ENCODE peak calls at places on chromosomes 5 and 9, in seven cellular contexts. C is sigmoid colon, F is adrenal gland, T is heart left ventricle, S is uterus, M is stomach, B is suprapubic skin. P is an unnamed sample.

GRCh38 chr5:159972538-159973362 is 36.2 kb upstream of the TTC1 start:
- DNase-seq in T (no peak), C (no peak), M (no peak), B (no peak), S (no peak), F (no peak), P (no peak)

GRCh38 chr5:54547711-54548250 is 30.2 kb downstream of the SNX18 start:
- DNase-seq in T (peak), M (no peak), F (peak), S (peak), B (no peak), C (peak), P (no peak)

GRCh38 chr9:124813041-124813440 is 36.1 kb downstream of the OLFML2A start:
- DNase-seq in B (no peak), F (no peak), M (no peak), C (no peak), S (no peak), T (no peak), P (no peak)

GRCh38 chr9:130927995-130928900 is 10.8 kb downstream of the FIBCD1 start:
- DNase-seq in T (peak), M (peak), S (no peak), F (peak), C (no peak), B (no peak), P (peak)

GRCh38 chr9:20252778-20253177 is 369.5 kb downstream of the MLLT3 start:
- DNase-seq in M (no peak), B (no peak), T (no peak), S (no peak), C (no peak), F (no peak), P (no peak)

GRCh38 chr5:122153230-122153629 is 23.9 kb downstream of the ZNF474 start:
- DNase-seq in B (no peak), T (no peak), S (no peak), C (no peak), F (no peak), M (no peak), P (no peak)

GRCh38 chr9:89999534-90000370 is 394.9 kb downstream of the GADD45G start:
- DNase-seq in B (no peak), F (peak), M (peak), C (peak), S (peak), T (peak), P (peak)

GRCh38 chr9:86667307-86667706 is 280.0 kb downstream of the GAS1 start:
- DNase-seq in B (no peak), F (no peak), M (no peak), C (no peak), T (no peak), S (no peak), P (peak)

GRCh38 chr9:86354048-86354881 is at the start of gene TUT7:
- DNase-seq in M (peak), B (peak), F (peak), S (peak), T (peak), C (peak), P (peak)

GRCh38 chr5:1760656-1761452 is 38.8 kb downstream of the MRPL36 start:
- DNase-seq in S (peak), C (peak), M (peak), B (peak), F (peak), T (no peak), P (no peak)

GRCh38 chr9:14373319-14373632 is 59.3 kb upstream of the NFIB start:
- DNase-seq in M (no peak), B (no peak), C (no peak), T (no peak), F (no peak), S (no peak), P (no peak)

GRCh38 chr5:145588113-145588512 is 247.0 kb downstream of the PRELID2 start:
- DNase-seq in C (no peak), T (no peak), S (no peak), F (no peak), B (no peak), M (no peak), P (no peak)

GRCh38 chr5:68424799-68425537 is 209.4 kb downstream of the PIK3R1 start:
- DNase-seq in B (no peak), S (no peak), C (no peak), T (no peak), M (no peak), F (no peak), P (no peak)

GRCh38 chr5:159453209-159453608 is 122.9 kb upstream of the IL12B start:
- DNase-seq in F (no peak), C (no peak), B (no peak), T (no peak), S (no peak), M (no peak), P (no peak)

GRCh38 chr5:58457040-58457439 is 2.8 kb downstream of the PLK2 start:
- DNase-seq in M (no peak), C (no peak), F (no peak), T (no peak), B (no peak), S (no peak), P (no peak)

GRCh38 chr5:9924614-9925013 is 294.5 kb upstream of the TAS2R1 start:
- DNase-seq in B (no peak), S (no peak), F (no peak), M (no peak), T (no peak), C (no peak), P (peak)

GRCh38 chr5:61496406-61497307 is 164.6 kb downstream of the ZSWIM6 start:
- DNase-seq in S (no peak), F (no peak), B (no peak), T (no peak), M (no peak), C (no peak), P (no peak)

GRCh38 chr9:108724669-108725068 is 131.1 kb downstream of the ACTL7B start:
- DNase-seq in T (no peak), C (no peak), B (no peak), F (no peak), M (no peak), S (no peak), P (no peak)

GRCh38 chr5:76547242-76547890 is 75.8 kb downstream of the F2RL2 start:
- DNase-seq in F (no peak), T (no peak), B (no peak), S (no peak), C (no peak), M (no peak), P (no peak)
- TF ChIP-seq POLR2A in F (no peak), T (no peak), B (no peak), S (no peak), C (no peak), M (no peak), P (no peak)

GRCh38 chr5:138469540-138470321 is 4.5 kb downstream of the EGR1 start:
- DNase-seq in C (peak), T (no peak), B (no peak), M (peak), F (peak), S (peak), P (no peak)
- TF ChIP-seq POLR2A in C (no peak), T (no peak), B (no peak), M (peak), F (peak), S (no peak), P (no peak)

GRCh38 chr5:134545070-134545868 is 19.8 kb downstream of the JADE2 start:
- DNase-seq in M (no peak), T (peak), B (no peak), F (peak), S (peak), C (peak), P (no peak)
- TF ChIP-seq POLR2A in M (no peak), T (no peak), B (no peak), F (no peak), S (no peak), C (no peak), P (no peak)

GRCh38 chr9:113621309-113621791 is 157.8 kb downstream of the RGS3 start:
- DNase-seq in T (peak), M (no peak), S (peak), F (peak), B (peak), C (peak), P (no peak)
- TF ChIP-seq POLR2A in T (no peak), M (no peak), S (no peak), F (no peak), B (no peak), C (no peak), P (no peak)

DNA sequence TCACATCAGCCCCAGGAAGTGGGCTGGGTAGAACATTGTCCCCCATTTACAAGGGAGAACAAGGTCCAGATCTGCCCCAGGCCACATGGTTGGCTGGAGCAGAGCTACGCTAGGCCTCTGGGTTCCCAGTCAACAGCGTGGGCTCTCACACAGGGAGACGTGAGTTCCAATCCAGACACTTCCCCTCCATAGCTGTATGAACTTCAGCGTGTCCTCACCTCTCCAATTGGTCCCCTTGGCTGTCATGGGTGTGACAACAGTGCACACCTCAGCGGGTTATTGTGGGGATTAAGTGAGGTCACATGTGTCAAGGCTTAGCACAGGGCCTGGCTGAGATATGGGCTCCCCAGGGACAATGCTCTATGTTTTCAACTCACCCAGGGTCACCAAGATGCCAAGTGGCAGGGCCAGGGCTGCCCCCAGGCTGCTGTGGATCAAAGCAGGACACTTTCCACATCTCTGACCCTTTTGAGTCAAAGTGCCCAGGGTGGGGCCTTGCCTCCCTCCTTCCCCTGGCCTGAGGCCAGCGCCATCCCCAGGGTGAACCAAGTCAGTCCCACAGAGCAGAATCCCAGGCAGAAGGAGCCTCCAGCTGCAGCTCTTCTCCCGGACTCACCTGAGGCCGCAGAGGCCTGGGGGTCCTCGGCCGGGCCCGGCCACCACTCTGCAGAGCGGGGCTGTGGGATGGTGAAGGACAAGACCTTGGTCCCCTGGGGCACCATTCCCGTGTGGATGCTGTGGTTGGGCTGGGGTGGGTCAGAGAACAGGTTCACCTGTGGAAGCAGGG is 19.8 kb downstream of the AKNA start:
- DNase-seq in B (no peak), S (no peak), M (no peak), C (no peak), T (no peak), F (no peak), P (no peak)
- TF ChIP-seq POLR2A in B (no peak), S (no peak), M (no peak), C (no peak), T (no peak), F (no peak), P (no peak)

P was measured in H54.